ENCODE peak calls at places on chromosomes 1 and 21, in eight cellular contexts. One of them, this sample, is unnamed.

GRCh38 chr1:34671887-34672286 is 83.0 kb upstream of the GJB5 start:
- DNase-seq in neural crest cell: no peak
- DNase-seq in endodermal cell: no peak
- DNase-seq in IMR-90: no peak
- DNase-seq in right lobe of liver: no peak
- DNase-seq in OCI-LY7: no peak
- DNase-seq in AG09309: no peak
- DNase-seq in GM12865: no peak
- DNase-seq in this sample: no peak

GRCh38 chr1:171715813-171716251 is 26.0 kb downstream of the VAMP4 start:
- DNase-seq in IMR-90: peak; percentile 27
- DNase-seq in endodermal cell: no peak
- DNase-seq in right lobe of liver: no peak
- DNase-seq in neural crest cell: no peak
- DNase-seq in AG09309: no peak
- DNase-seq in OCI-LY7: peak; percentile 13
- DNase-seq in GM12865: peak; percentile 7
- DNase-seq in this sample: no peak

GRCh38 chr1:25217015-25217414 is 15.3 kb downstream of the SYF2 start:
- DNase-seq in AG09309: no peak
- DNase-seq in neural crest cell: no peak
- DNase-seq in OCI-LY7: no peak
- DNase-seq in GM12865: no peak
- DNase-seq in IMR-90: no peak
- DNase-seq in right lobe of liver: no peak
- DNase-seq in endodermal cell: no peak
- DNase-seq in this sample: no peak

GRCh38 chr1:65229754-65230339 is 79.5 kb upstream of the DNAJC6 start:
- DNase-seq in AG09309: no peak
- DNase-seq in IMR-90: no peak
- DNase-seq in endodermal cell: no peak
- DNase-seq in neural crest cell: no peak
- DNase-seq in OCI-LY7: no peak
- DNase-seq in GM12865: no peak
- DNase-seq in right lobe of liver: no peak
- DNase-seq in this sample: no peak

GRCh38 chr1:158180741-158181576 is at the start of gene CD1D:
- DNase-seq in OCI-LY7: peak; percentile 66
- DNase-seq in right lobe of liver: peak; percentile 82
- DNase-seq in neural crest cell: peak; percentile 18
- DNase-seq in GM12865: peak; percentile 20
- DNase-seq in AG09309: no peak
- DNase-seq in IMR-90: no peak
- DNase-seq in endodermal cell: peak; percentile 84
- DNase-seq in this sample: peak; percentile 28

GRCh38 chr21:44505673-44506278 is 34.2 kb downstream of the KRTAP10-1 start:
- DNase-seq in neural crest cell: peak; percentile 32
- DNase-seq in AG09309: no peak
- DNase-seq in right lobe of liver: no peak
- DNase-seq in endodermal cell: no peak
- DNase-seq in GM12865: no peak
- DNase-seq in OCI-LY7: no peak
- DNase-seq in IMR-90: no peak
- DNase-seq in this sample: no peak

GRCh38 chr1:36759355-36759754 is 275.0 kb downstream of the GRIK3 start:
- DNase-seq in right lobe of liver: no peak
- DNase-seq in GM12865: no peak
- DNase-seq in endodermal cell: peak; percentile 7
- DNase-seq in neural crest cell: no peak
- DNase-seq in OCI-LY7: no peak
- DNase-seq in IMR-90: no peak
- DNase-seq in AG09309: no peak
- DNase-seq in this sample: no peak

GRCh38 chr1:43774359-43774758 is 67.0 kb downstream of the ST3GAL3 start:
- DNase-seq in endodermal cell: no peak
- DNase-seq in OCI-LY7: no peak
- DNase-seq in AG09309: peak; percentile 46
- DNase-seq in IMR-90: peak; percentile 84
- DNase-seq in neural crest cell: no peak
- DNase-seq in right lobe of liver: no peak
- DNase-seq in GM12865: no peak
- DNase-seq in this sample: no peak

GRCh38 chr1:21586926-21587601 is 77.8 kb downstream of the ALPL start:
- DNase-seq in AG09309: peak; percentile 38
- DNase-seq in IMR-90: peak; percentile 91
- DNase-seq in endodermal cell: peak; percentile 85
- DNase-seq in right lobe of liver: no peak
- DNase-seq in neural crest cell: no peak
- DNase-seq in OCI-LY7: no peak
- DNase-seq in GM12865: no peak
- DNase-seq in this sample: no peak

GRCh38 chr1:151510614-151510956 is 602 bp upstream of the CGN start:
- DNase-seq in endodermal cell: no peak
- DNase-seq in AG09309: no peak
- DNase-seq in right lobe of liver: no peak
- DNase-seq in neural crest cell: no peak
- DNase-seq in GM12865: no peak
- DNase-seq in IMR-90: no peak
- DNase-seq in OCI-LY7: no peak
- DNase-seq in this sample: no peak

GRCh38 chr1:151512801-151513625 is 1.8 kb downstream of the CGN start:
- DNase-seq in AG09309: no peak
- DNase-seq in GM12865: no peak
- DNase-seq in neural crest cell: no peak
- DNase-seq in right lobe of liver: peak; percentile 59
- DNase-seq in OCI-LY7: no peak
- DNase-seq in endodermal cell: peak; percentile 87
- DNase-seq in IMR-90: no peak
- DNase-seq in this sample: peak; percentile 45

GRCh38 chr1:151512326-151512725 is 1.1 kb downstream of the CGN start:
- DNase-seq in right lobe of liver: no peak
- DNase-seq in GM12865: no peak
- DNase-seq in OCI-LY7: no peak
- DNase-seq in AG09309: no peak
- DNase-seq in neural crest cell: no peak
- DNase-seq in IMR-90: no peak
- DNase-seq in endodermal cell: peak; percentile 63
- DNase-seq in this sample: no peak

GRCh38 chr1:151510957-151511635 is at the start of gene CGN:
- DNase-seq in IMR-90: peak; percentile 75
- DNase-seq in endodermal cell: peak; percentile 98
- DNase-seq in right lobe of liver: peak; percentile 95
- DNase-seq in AG09309: no peak
- DNase-seq in neural crest cell: peak; percentile 88
- DNase-seq in OCI-LY7: peak; percentile 95
- DNase-seq in GM12865: peak; percentile 86
- DNase-seq in this sample: peak; percentile 90

DNA sequence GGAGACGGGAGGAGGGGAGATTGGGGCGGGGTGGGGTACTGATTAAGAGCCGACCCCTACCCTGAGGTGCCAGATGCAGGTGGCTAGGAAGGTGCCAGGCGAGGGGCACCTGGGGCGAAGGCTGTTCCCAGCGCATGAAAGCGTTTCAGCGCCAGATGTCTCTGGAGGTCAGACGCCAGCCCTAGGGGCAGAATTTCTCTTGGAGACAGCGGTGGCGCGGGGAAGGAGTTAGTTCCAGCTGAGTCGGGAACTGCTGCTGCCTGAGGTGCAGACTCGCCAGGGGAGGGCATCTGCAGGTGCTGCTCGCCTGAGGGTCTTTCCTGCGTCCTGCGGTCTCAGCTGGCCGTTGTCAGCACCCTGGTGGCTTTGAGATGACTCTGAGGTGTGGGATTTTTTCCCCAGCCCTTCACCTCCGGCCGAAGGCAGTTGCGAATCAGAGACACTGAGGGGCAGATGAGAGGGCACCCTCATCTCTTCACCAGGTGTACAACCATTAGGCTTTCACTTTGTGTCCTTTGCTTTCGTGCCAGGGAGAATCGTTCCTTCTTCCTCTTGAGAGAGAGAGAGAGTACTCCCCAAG is 539 bp downstream of the CGN start:
- DNase-seq in neural crest cell: peak; percentile 45
- DNase-seq in GM12865: peak; percentile 45
- DNase-seq in right lobe of liver: peak; percentile 69
- DNase-seq in AG09309: no peak
- DNase-seq in IMR-90: no peak
- DNase-seq in endodermal cell: peak; percentile 87
- DNase-seq in OCI-LY7: peak; percentile 59
- DNase-seq in this sample: no peak
- TF ChIP-seq CTCF in neural crest cell: peak; percentile 30
- TF ChIP-seq CTCF in GM12865: no peak
- TF ChIP-seq CTCF in right lobe of liver: no peak
- TF ChIP-seq CTCF in AG09309: no peak
- TF ChIP-seq CTCF in IMR-90: no peak
- TF ChIP-seq CTCF in endodermal cell: peak; percentile 36
- TF ChIP-seq CTCF in OCI-LY7: peak; percentile 22
- TF ChIP-seq CTCF in this sample: no peak

GRCh38 chr1:15172405-15173259 is 19.1 kb downstream of the TMEM51 start:
- DNase-seq in GM12865: no peak
- DNase-seq in endodermal cell: no peak
- DNase-seq in IMR-90: peak; percentile 51
- DNase-seq in neural crest cell: no peak
- DNase-seq in OCI-LY7: no peak
- DNase-seq in right lobe of liver: no peak
- DNase-seq in AG09309: no peak
- DNase-seq in this sample: no peak

GRCh38 chr1:15168479-15168878 is 14.9 kb downstream of the TMEM51 start:
- DNase-seq in neural crest cell: no peak
- DNase-seq in right lobe of liver: no peak
- DNase-seq in endodermal cell: no peak
- DNase-seq in GM12865: peak; percentile 53
- DNase-seq in OCI-LY7: no peak
- DNase-seq in AG09309: peak; percentile 79
- DNase-seq in IMR-90: peak; percentile 99
- DNase-seq in this sample: no peak

GRCh38 chr1:15170071-15170470 is 16.5 kb downstream of the TMEM51 start:
- DNase-seq in IMR-90: no peak
- DNase-seq in AG09309: no peak
- DNase-seq in GM12865: no peak
- DNase-seq in endodermal cell: no peak
- DNase-seq in right lobe of liver: no peak
- DNase-seq in OCI-LY7: no peak
- DNase-seq in neural crest cell: no peak
- DNase-seq in this sample: no peak

GRCh38 chr1:15171271-15171908 is 17.8 kb downstream of the TMEM51 start:
- DNase-seq in GM12865: no peak
- DNase-seq in AG09309: no peak
- DNase-seq in IMR-90: no peak
- DNase-seq in right lobe of liver: no peak
- DNase-seq in endodermal cell: no peak
- DNase-seq in neural crest cell: no peak
- DNase-seq in OCI-LY7: no peak
- DNase-seq in this sample: no peak

GRCh38 chr1:15167386-15167785 is 13.8 kb downstream of the TMEM51 start:
- DNase-seq in right lobe of liver: no peak
- DNase-seq in GM12865: no peak
- DNase-seq in AG09309: no peak
- DNase-seq in neural crest cell: no peak
- DNase-seq in endodermal cell: no peak
- DNase-seq in IMR-90: peak; percentile 93
- DNase-seq in OCI-LY7: no peak
- DNase-seq in this sample: no peak
- TF ChIP-seq CTCF in right lobe of liver: no peak
- TF ChIP-seq CTCF in GM12865: no peak
- TF ChIP-seq CTCF in AG09309: no peak
- TF ChIP-seq CTCF in neural crest cell: no peak
- TF ChIP-seq CTCF in endodermal cell: no peak
- TF ChIP-seq CTCF in IMR-90: no peak
- TF ChIP-seq CTCF in OCI-LY7: no peak
- TF ChIP-seq CTCF in this sample: no peak

GRCh38 chr1:177021741-177022140 is 142.8 kb downstream of the ASTN1 start:
- DNase-seq in endodermal cell: no peak
- DNase-seq in OCI-LY7: no peak
- DNase-seq in IMR-90: no peak
- DNase-seq in right lobe of liver: no peak
- DNase-seq in GM12865: no peak
- DNase-seq in neural crest cell: no peak
- DNase-seq in AG09309: no peak
- DNase-seq in this sample: no peak
- TF ChIP-seq CTCF in endodermal cell: no peak
- TF ChIP-seq CTCF in OCI-LY7: no peak
- TF ChIP-seq CTCF in IMR-90: no peak
- TF ChIP-seq CTCF in right lobe of liver: no peak
- TF ChIP-seq CTCF in GM12865: no peak
- TF ChIP-seq CTCF in neural crest cell: no peak
- TF ChIP-seq CTCF in AG09309: no peak
- TF ChIP-seq CTCF in this sample: no peak

GRCh38 chr1:45302505-45303331 is 24.0 kb upstream of the HPDL start:
- DNase-seq in AG09309: no peak
- DNase-seq in GM12865: no peak
- DNase-seq in OCI-LY7: no peak
- DNase-seq in right lobe of liver: no peak
- DNase-seq in neural crest cell: no peak
- DNase-seq in endodermal cell: no peak
- DNase-seq in IMR-90: no peak
- DNase-seq in this sample: no peak

GRCh38 chr1:45303582-45304310 is 22.9 kb upstream of the HPDL start:
- DNase-seq in neural crest cell: peak; percentile 86
- DNase-seq in OCI-LY7: peak; percentile 96
- DNase-seq in GM12865: peak; percentile 99
- DNase-seq in AG09309: peak; percentile 87
- DNase-seq in IMR-90: peak; percentile 96
- DNase-seq in endodermal cell: peak; percentile 99
- DNase-seq in right lobe of liver: peak; percentile 99
- DNase-seq in this sample: peak; percentile 89

GRCh38 chr1:45306319-45306718 is 20.4 kb upstream of the HPDL start:
- DNase-seq in right lobe of liver: no peak
- DNase-seq in AG09309: peak; percentile 7
- DNase-seq in OCI-LY7: peak; percentile 70
- DNase-seq in GM12865: peak; percentile 87
- DNase-seq in IMR-90: peak; percentile 60
- DNase-seq in neural crest cell: no peak
- DNase-seq in endodermal cell: no peak
- DNase-seq in this sample: no peak

GRCh38 chr1:45305231-45305630 is 21.5 kb upstream of the HPDL start:
- DNase-seq in OCI-LY7: no peak
- DNase-seq in IMR-90: no peak
- DNase-seq in neural crest cell: no peak
- DNase-seq in GM12865: no peak
- DNase-seq in AG09309: no peak
- DNase-seq in right lobe of liver: no peak
- DNase-seq in endodermal cell: no peak
- DNase-seq in this sample: no peak

DNA sequence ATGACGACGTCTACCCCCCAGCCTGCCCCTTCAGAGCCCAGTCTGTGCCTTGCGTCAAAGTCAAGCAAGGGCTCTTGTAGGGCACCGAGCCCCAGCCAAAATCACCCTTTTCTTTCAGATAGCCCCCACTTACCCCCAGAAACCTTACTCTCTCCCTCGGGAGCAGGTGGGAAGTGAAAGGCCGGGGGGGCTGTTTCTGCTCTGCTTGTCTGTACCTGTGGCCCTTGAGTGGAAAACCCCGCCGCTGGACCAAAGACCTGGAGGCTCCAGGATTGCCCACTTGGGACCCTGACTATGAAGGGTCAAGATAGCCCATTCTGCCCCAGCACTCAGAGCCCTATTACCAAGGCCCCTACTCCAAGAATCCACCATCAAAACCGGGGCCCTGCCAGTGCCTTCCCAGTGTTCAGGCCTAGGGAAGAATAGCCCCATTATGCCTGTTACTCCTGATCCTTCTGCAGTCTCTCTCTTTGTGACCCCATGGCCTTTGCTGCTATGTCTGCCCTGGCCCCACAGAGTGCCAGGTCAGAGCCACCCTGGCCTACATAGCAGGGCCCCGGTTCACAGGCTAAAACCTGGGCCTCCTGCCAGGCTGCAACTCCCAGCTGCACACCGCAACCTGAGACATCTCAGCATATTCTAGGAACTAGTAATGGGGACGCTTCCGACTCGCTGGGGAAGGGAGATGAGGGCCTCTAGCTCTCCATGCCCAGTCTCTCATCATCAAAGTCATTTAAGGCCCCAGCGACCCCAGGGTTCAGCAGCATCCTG is 22.2 kb upstream of the HPDL start:
- DNase-seq in AG09309: no peak
- DNase-seq in endodermal cell: no peak
- DNase-seq in neural crest cell: no peak
- DNase-seq in GM12865: peak; percentile 70
- DNase-seq in OCI-LY7: peak; percentile 52
- DNase-seq in right lobe of liver: peak; percentile 80
- DNase-seq in IMR-90: peak; percentile 36
- DNase-seq in this sample: no peak
- TF ChIP-seq CTCF in AG09309: no peak
- TF ChIP-seq CTCF in endodermal cell: no peak
- TF ChIP-seq CTCF in neural crest cell: no peak
- TF ChIP-seq CTCF in GM12865: no peak
- TF ChIP-seq CTCF in OCI-LY7: peak; percentile 21
- TF ChIP-seq CTCF in right lobe of liver: no peak
- TF ChIP-seq CTCF in IMR-90: no peak
- TF ChIP-seq CTCF in this sample: no peak